ENCODE peak calls at places on chromosomes 1 and 21, in ten cellular contexts. Z is immature natural killer cell; I is neural progenitor cell; Y is activated effector memory CD4-positive, alpha-beta T cell treated with Interleukin-2 at 50 U/mL for 16 hours; G is astrocyte; W is stimulated activated CD4-positive, alpha-beta T cell treated with anti-CD3 and anti-CD28 coated beads, Interleukin-4, amount 100 ng/mL, for 48 hours; V is EH; B is stimulated activated CD8-positive, alpha-beta memory T cell treated with anti-CD3 and anti-CD28 coated beads, Interleukin-2, amount 100 ng/mL, for 1 hour; S is activated T-helper 1 cell treated with anti-CD3 and anti-CD28 coated beads, Interleukin-12 subunit alpha, Interleukin-12 subunit beta, Interleukin-2, Interleukin-4 antibody, amounts not matched to agents 30 ng/mL and 10 ng/mL and 1 ng/mL, durations not matched to agents 14 hours and 24 hours and 36 hours; L is substantia nigra. Q is an unnamed sample.

GRCh38 chr1:174191255-174191906 is 32.1 kb downstream of the RABGAP1L start:
- DNase-seq in Z (no peak), I (no peak), Y (no peak), G (peak), W (no peak), V (peak), B (no peak), S (no peak), L (no peak), Q (no peak)

GRCh38 chr1:100342391-100342790 is 9.9 kb upstream of the CDC14A start:
- DNase-seq in Z (no peak), I (no peak), Y (no peak), G (no peak), W (no peak), V (no peak), B (no peak), S (no peak), L (no peak), Q (no peak)

GRCh38 chr1:89892816-89893215 is 72.0 kb downstream of the LRRC8D start:
- DNase-seq in Z (no peak), I (no peak), Y (no peak), G (no peak), W (no peak), V (no peak), B (no peak), S (no peak), L (no peak), Q (no peak)

GRCh38 chr1:97105531-97105930 is 383.9 kb downstream of the PTBP2 start:
- DNase-seq in Z (no peak), I (no peak), Y (no peak), G (no peak), W (no peak), V (peak), B (no peak), S (no peak), L (no peak), Q (no peak)

GRCh38 chr1:12438349-12438924 is 179.6 kb downstream of the DHRS3 start:
- DNase-seq in Z (peak), I (no peak), Y (peak), G (peak), W (no peak), V (peak), B (no peak), S (peak), L (no peak), Q (peak)

GRCh38 chr1:3372317-3372716 is 82.1 kb upstream of the ARHGEF16 start:
- DNase-seq in Z (peak), I (no peak), Y (no peak), G (no peak), W (no peak), V (no peak), B (no peak), S (peak), L (no peak), Q (no peak)

GRCh38 chr1:5947978-5948680 is 44.1 kb downstream of the NPHP4 start:
- DNase-seq in Z (no peak), I (no peak), Y (no peak), G (no peak), W (no peak), V (no peak), B (no peak), S (no peak), L (no peak), Q (no peak)

GRCh38 chr1:157773723-157774350 is 3.1 kb downstream of the FCRL2 start:
- DNase-seq in Z (peak), I (peak), Y (no peak), G (no peak), W (no peak), V (no peak), B (no peak), S (no peak), L (no peak), Q (peak)

GRCh38 chr1:191702124-191702523 is 456.1 kb upstream of the RGS18 start:
- DNase-seq in Z (no peak), I (no peak), Y (no peak), G (no peak), W (no peak), V (no peak), B (no peak), S (no peak), L (no peak), Q (no peak)

GRCh38 chr21:36070999-36071398 is 1.2 kb downstream of the CBR1 start:
- DNase-seq in Z (no peak), I (no peak), Y (no peak), G (no peak), W (no peak), V (no peak), B (no peak), S (no peak), L (no peak), Q (no peak)

GRCh38 chr1:8394456-8395321 is 76.8 kb downstream of the SLC45A1 start:
- DNase-seq in Z (no peak), I (no peak), Y (no peak), G (peak), W (peak), V (peak), B (no peak), S (no peak), L (no peak), Q (no peak)

GRCh38 chr1:62676606-62677356 is 11.4 kb downstream of the DOCK7 start:
- DNase-seq in Z (no peak), I (no peak), Y (no peak), G (peak), W (no peak), V (peak), B (no peak), S (no peak), L (no peak), Q (no peak)

GRCh38 chr1:83931658-83932253 is 67.2 kb downstream of the TTLL7 start:
- DNase-seq in Z (peak), I (peak), Y (no peak), G (peak), W (no peak), V (peak), B (no peak), S (no peak), L (no peak), Q (peak)

GRCh38 chr1:44664730-44665370 is 9.4 kb downstream of the TMEM53 start:
- DNase-seq in Z (no peak), I (no peak), Y (no peak), G (no peak), W (peak), V (no peak), B (no peak), S (no peak), L (no peak), Q (no peak)

GRCh38 chr1:84780000-84780716 is 89.9 kb upstream of the SSX2IP start:
- DNase-seq in Z (peak), I (no peak), Y (no peak), G (no peak), W (no peak), V (peak), B (no peak), S (peak), L (no peak), Q (no peak)

GRCh38 chr21:14453339-14453738 is 70.4 kb upstream of the HSPA13 start:
- DNase-seq in Z (no peak), I (no peak), Y (no peak), G (no peak), W (no peak), V (no peak), B (no peak), S (peak), L (no peak), Q (peak)

GRCh38 chr1:3929122-3929521 is 29.1 kb upstream of the C1orf174 start:
- DNase-seq in Z (no peak), I (no peak), Y (no peak), G (no peak), W (no peak), V (no peak), B (no peak), S (no peak), L (no peak), Q (no peak)

GRCh38 chr1:26734501-26735058 is 38.8 kb downstream of the ARID1A start:
- DNase-seq in Z (no peak), I (no peak), Y (no peak), G (peak), W (no peak), V (no peak), B (no peak), S (no peak), L (no peak), Q (no peak)

GRCh38 chr1:203765029-203765837 is at the start of gene LAX1:
- DNase-seq in Z (peak), I (no peak), Y (peak), G (no peak), W (peak), V (no peak), B (peak), S (peak), L (no peak), Q (peak)

GRCh38 chr1:27365372-27366112 is 1.2 kb downstream of the MAP3K6 start:
- DNase-seq in Z (peak), I (peak), Y (peak), G (peak), W (peak), V (peak), B (peak), S (peak), L (peak), Q (peak)

GRCh38 chr1:16727190-16728111 is 12.9 kb upstream of the RNU1-4 start:
- DNase-seq in Z (no peak), I (peak), Y (peak), G (peak), W (peak), V (peak), B (no peak), S (no peak), L (no peak), Q (peak)

GRCh38 chr21:36980280-36981048 is 14.0 kb upstream of the HLCS start:
- DNase-seq in Z (no peak), I (peak), Y (no peak), G (no peak), W (no peak), V (peak), B (no peak), S (no peak), L (peak), Q (no peak)

GRCh38 chr1:68812295-68812694 is 315.4 kb upstream of the DEPDC1 start:
- DNase-seq in Z (no peak), I (no peak), Y (no peak), G (no peak), W (no peak), V (no peak), B (no peak), S (no peak), L (no peak), Q (no peak)

GRCh38 chr1:113153116-113153803 is 80.3 kb downstream of the LRIG2 start:
- DNase-seq in Z (no peak), I (no peak), Y (no peak), G (no peak), W (no peak), V (peak), B (no peak), S (no peak), L (no peak), Q (no peak)

GRCh38 chr1:234913771-234914170 is 214.9 kb downstream of the TOMM20 start:
- DNase-seq in Z (no peak), I (no peak), Y (no peak), G (no peak), W (no peak), V (no peak), B (no peak), S (no peak), L (no peak), Q (no peak)